ENCODE peak calls at places on chromosomes 13 and 19, in ten cellular contexts. Y is A549, F is Panc1, S is glutamatergic neuron, C is stomach, Z is astrocyte, U is nephron progenitor cell, P is gastrocnemius medialis, Q is AG04450, J is mucosa of descending colon. W is an unnamed sample.

GRCh38 chr19:5035817-5036732 is 67.2 kb downstream of the KDM4B start:
- DNase-seq in Y (no peak), F (no peak), S (no peak), C (no peak), Z (no peak), U (no peak), P (no peak), Q (no peak), J (no peak), W (no peak)

GRCh38 chr13:39105110-39105509 is 66.9 kb downstream of the NHLRC3 start:
- DNase-seq in Y (no peak), F (no peak), S (no peak), C (no peak), Z (no peak), U (no peak), P (no peak), Q (no peak), J (peak; percentile 10), W (no peak)

GRCh38 chr19:35236638-35237400 is 8.3 kb upstream of the FAM187B start:
- DNase-seq in Y (no peak), F (no peak), S (no peak), C (no peak), Z (no peak), U (no peak), P (no peak), Q (no peak), J (peak; percentile 51), W (peak; percentile 46)

GRCh38 chr19:16002380-16002779 is 53.6 kb downstream of the OR10H4 start:
- DNase-seq in Y (no peak), F (no peak), S (no peak), C (no peak), Z (no peak), U (no peak), P (no peak), Q (no peak), J (no peak), W (no peak)

GRCh38 chr13:81872581-81872980 is 1531.7 kb upstream of the SPRY2 start:
- DNase-seq in Y (peak; percentile 14), F (no peak), S (no peak), C (no peak), Z (no peak), U (peak; percentile 2), P (no peak), Q (no peak), J (no peak), W (no peak)

GRCh38 chr19:7292950-7293794 is 1.0 kb downstream of the INSR start:
- DNase-seq in Y (no peak), F (no peak), S (peak; percentile 50), C (peak; percentile 41), Z (no peak), U (peak; percentile 38), P (peak; percentile 49), Q (no peak), J (peak; percentile 65), W (peak; percentile 91)

GRCh38 chr13:29621401-29621800 is 25.9 kb upstream of the SLC7A1 start:
- DNase-seq in Y (no peak), F (no peak), S (no peak), C (no peak), Z (peak; percentile 58), U (no peak), P (no peak), Q (no peak), J (no peak), W (no peak)

GRCh38 chr19:2974342-2974932 is 2.9 kb upstream of the TLE6 start:
- DNase-seq in Y (no peak), F (no peak), S (no peak), C (no peak), Z (peak; percentile 13), U (no peak), P (peak; percentile 69), Q (no peak), J (no peak), W (peak; percentile 75)

GRCh38 chr13:113928701-113929627 is 44.9 kb downstream of the C13orf46 start:
- DNase-seq in Y (no peak), F (no peak), S (no peak), C (peak; percentile 87), Z (peak; percentile 51), U (no peak), P (peak; percentile 99), Q (peak; percentile 46), J (peak; percentile 45), W (peak; percentile 94)

GRCh38 chr13:34591801-34592454 is 350.1 kb upstream of the NBEA start:
- DNase-seq in Y (no peak), F (no peak), S (no peak), C (no peak), Z (peak; percentile 4), U (no peak), P (peak; percentile 35), Q (no peak), J (peak; percentile 8), W (peak; percentile 39)

GRCh38 chr19:53927745-53928144 is 18.7 kb downstream of the CACNG7 start:
- DNase-seq in Y (peak; percentile 61), F (no peak), S (no peak), C (no peak), Z (peak; percentile 51), U (peak; percentile 89), P (no peak), Q (peak; percentile 26), J (peak; percentile 59), W (no peak)

GRCh38 chr19:29540128-29540527 is 14.3 kb downstream of the VSTM2B start:
- DNase-seq in Y (no peak), F (no peak), S (no peak), C (no peak), Z (no peak), U (no peak), P (no peak), Q (no peak), J (no peak), W (no peak)

GRCh38 chr13:79393564-79394249 is 12.3 kb downstream of the RBM26 start:
- DNase-seq in Y (no peak), F (no peak), S (no peak), C (peak; percentile 80), Z (no peak), U (peak; percentile 12), P (no peak), Q (no peak), J (peak; percentile 29), W (peak; percentile 16)

GRCh38 chr13:74118328-74118727 is 15.9 kb downstream of the KLF12 start:
- DNase-seq in Y (no peak), F (no peak), S (no peak), C (no peak), Z (no peak), U (no peak), P (no peak), Q (no peak), J (no peak), W (no peak)

GRCh38 chr13:49238621-49239020 is 9.1 kb upstream of the CDADC1 start:
- DNase-seq in Y (no peak), F (no peak), S (no peak), C (no peak), Z (no peak), U (no peak), P (no peak), Q (no peak), J (no peak), W (no peak)

DNA sequence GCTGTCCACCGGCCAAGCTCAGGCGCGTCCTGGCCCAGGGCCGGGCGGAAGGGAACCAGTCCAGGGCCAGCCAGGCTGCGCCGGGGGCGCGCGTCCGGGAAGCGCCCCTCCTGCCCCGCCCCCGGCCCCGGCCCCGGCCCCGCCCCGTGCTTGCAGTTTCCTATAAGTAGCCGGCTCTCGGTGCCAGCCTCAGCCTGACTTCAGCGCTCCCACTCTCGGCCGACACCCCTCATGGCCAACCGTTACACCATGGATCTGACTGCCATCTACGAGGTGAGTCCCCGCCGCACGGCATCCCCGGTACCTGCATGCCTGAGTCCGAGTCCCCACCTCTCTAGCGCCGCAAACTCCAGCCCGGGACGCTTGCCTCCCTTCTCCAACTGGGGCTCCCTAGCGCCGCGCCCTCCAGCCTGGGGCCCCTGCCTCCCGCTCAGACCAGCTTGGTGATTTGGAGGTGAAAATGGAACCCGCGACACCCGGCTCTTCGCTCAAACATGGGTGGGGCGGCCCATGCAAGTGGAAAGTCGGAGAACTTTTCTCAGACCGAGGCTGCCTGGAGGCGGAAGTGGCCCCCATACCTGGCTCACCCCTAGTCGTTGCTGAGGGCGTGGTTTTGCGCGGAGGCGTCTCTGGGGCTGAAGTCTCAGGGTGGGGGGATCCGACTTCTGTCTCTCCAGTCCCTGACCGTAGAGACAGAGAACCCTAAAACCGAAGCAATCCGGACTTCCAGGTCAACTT is at the start of gene ZFP36:
- DNase-seq in Y (peak; percentile 93), F (peak; percentile 100), S (peak; percentile 73), C (peak; percentile 95), Z (no peak), U (peak; percentile 85), P (peak; percentile 93), Q (peak; percentile 60), J (peak; percentile 96), W (peak; percentile 91)
- TF ChIP-seq CTCF in Y (peak; percentile 22), F (no peak), S (no peak), C (no peak), Z (no peak), U (no peak), P (peak; percentile 12), Q (no peak), J (no peak), W (no peak)

GRCh38 chr13:45737571-45738002 is 35.5 kb downstream of the CBY2 start:
- DNase-seq in Y (peak; percentile 8), F (no peak), S (peak; percentile 28), C (no peak), Z (no peak), U (no peak), P (no peak), Q (no peak), J (no peak), W (no peak)
- TF ChIP-seq CTCF in Y (no peak), F (peak; percentile 9), S (peak; percentile 47), C (no peak), Z (no peak), U (peak; percentile 15), P (no peak), Q (peak; percentile 18), J (no peak), W (no peak)

DNA sequence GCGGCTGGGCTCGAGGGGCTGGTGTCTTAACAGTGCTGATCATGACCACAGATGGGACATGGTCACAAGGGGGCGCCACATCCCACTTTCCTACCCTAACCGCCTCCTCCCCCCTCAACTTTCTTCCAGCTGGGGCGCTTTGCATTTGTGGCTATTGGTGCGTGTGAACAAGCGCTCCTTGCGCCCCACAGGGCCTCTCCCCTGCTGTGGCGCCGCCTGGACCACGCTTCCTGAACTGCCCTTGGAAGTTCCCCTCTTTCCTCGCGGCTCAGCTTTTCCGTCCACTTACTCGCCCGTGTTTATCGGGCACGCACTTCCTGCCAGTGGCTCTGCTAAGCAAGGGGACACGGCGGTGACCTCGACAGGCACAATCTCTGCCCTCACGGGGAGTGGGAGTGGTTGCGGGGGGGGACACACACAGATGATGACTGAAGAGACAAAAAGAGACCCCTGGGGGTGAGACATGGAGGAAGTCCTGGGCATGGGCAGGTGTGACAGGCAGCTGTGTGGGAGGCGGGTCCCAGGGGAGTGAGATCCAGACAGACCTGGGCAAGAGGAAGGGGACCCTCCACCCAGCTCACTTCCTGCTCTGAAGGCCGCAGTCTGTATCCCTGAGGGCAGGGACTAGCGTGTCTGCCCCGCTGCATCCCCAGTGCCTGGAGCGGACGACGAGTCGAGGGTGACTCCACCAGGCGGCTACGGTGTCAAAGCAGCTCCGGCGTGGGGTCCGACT is 40.3 kb downstream of the ZNF787 start:
- DNase-seq in Y (peak; percentile 65), F (no peak), S (peak; percentile 87), C (peak; percentile 86), Z (peak; percentile 45), U (peak; percentile 86), P (peak; percentile 47), Q (peak; percentile 37), J (peak; percentile 91), W (peak; percentile 95)
- TF ChIP-seq CTCF in Y (peak; percentile 17), F (peak; percentile 78), S (peak; percentile 67), C (peak; percentile 40), Z (peak; percentile 36), U (peak; percentile 37), P (peak; percentile 51), Q (peak; percentile 68), J (peak; percentile 23), W (no peak)

GRCh38 chr13:112065867-112066623 is 904 bp upstream of the SOX1 start:
- DNase-seq in Y (no peak), F (no peak), S (peak; percentile 52), C (no peak), Z (no peak), U (no peak), P (no peak), Q (no peak), J (no peak), W (peak; percentile 70)
- TF ChIP-seq CTCF in Y (no peak), F (no peak), S (peak; percentile 35), C (no peak), Z (no peak), U (no peak), P (no peak), Q (no peak), J (no peak), W (no peak)